ENCODE peak calls at places on chromosomes 2 and 18, in four cellular contexts. D is K562, S is A549, W is GM12878. Z is an unnamed sample.

GRCh38 chr18:24514439-24514838 is 54.0 kb downstream of the HRH4 start:
- DNase-seq in D (peak), S (peak), W (no peak), Z (peak)

GRCh38 chr2:86336350-86337234 is 834 bp downstream of the REEP1 start:
- DNase-seq in S (no peak), W (no peak), D (no peak), Z (no peak)

GRCh38 chr2:132438650-132439030 is 22.0 kb downstream of the GPR39 start:
- DNase-seq in S (peak), W (no peak), D (no peak), Z (no peak)

GRCh38 chr2:85033388-85033787 is 62.4 kb downstream of the KCMF1 start:
- DNase-seq in D (no peak), S (no peak), W (no peak), Z (no peak)

GRCh38 chr2:183172220-183172887 is 48.1 kb downstream of the NUP35 start:
- DNase-seq in S (peak), D (no peak), W (no peak), Z (no peak)

GRCh38 chr2:101558740-101559508 is 84.0 kb upstream of the RFX8 start:
- DNase-seq in S (no peak), W (no peak), D (no peak), Z (no peak)

GRCh38 chr2:73243884-73244570 is 9.9 kb downstream of the CCT7 start:
- DNase-seq in S (no peak), W (no peak), D (no peak), Z (peak)

GRCh38 chr2:159661286-159661685 is 44.9 kb upstream of the BAZ2B start:
- DNase-seq in D (no peak), S (no peak), W (no peak), Z (no peak)

GRCh38 chr2:83686863-83687262 is 772.2 kb downstream of the SUCLG1 start:
- DNase-seq in W (no peak), D (no peak), S (no peak), Z (no peak)

GRCh38 chr2:234996467-234997270 is 44.9 kb downstream of the SH3BP4 start:
- DNase-seq in D (no peak), S (peak), W (no peak), Z (no peak)

GRCh38 chr18:23935804-23936203 is 78.8 kb upstream of the TTC39C start:
- DNase-seq in D (no peak), W (no peak), S (no peak), Z (no peak)

GRCh38 chr2:201057715-201058248 is 13.7 kb downstream of the HYCC2 start:
- DNase-seq in D (no peak), W (no peak), S (no peak), Z (no peak)

GRCh38 chr2:240252191-240252871 is 111.9 kb upstream of the OTOS start:
- DNase-seq in D (no peak), W (no peak), S (no peak), Z (peak)

GRCh38 chr2:240249423-240250149 is 109.1 kb upstream of the OTOS start:
- DNase-seq in D (peak), W (no peak), S (no peak), Z (peak)

GRCh38 chr2:240251848-240252190 is 111.4 kb upstream of the OTOS start:
- DNase-seq in W (no peak), D (no peak), S (no peak), Z (no peak)

GRCh38 chr2:240250150-240250984 is 109.9 kb upstream of the OTOS start:
- DNase-seq in W (no peak), D (peak), S (no peak), Z (no peak)

DNA sequence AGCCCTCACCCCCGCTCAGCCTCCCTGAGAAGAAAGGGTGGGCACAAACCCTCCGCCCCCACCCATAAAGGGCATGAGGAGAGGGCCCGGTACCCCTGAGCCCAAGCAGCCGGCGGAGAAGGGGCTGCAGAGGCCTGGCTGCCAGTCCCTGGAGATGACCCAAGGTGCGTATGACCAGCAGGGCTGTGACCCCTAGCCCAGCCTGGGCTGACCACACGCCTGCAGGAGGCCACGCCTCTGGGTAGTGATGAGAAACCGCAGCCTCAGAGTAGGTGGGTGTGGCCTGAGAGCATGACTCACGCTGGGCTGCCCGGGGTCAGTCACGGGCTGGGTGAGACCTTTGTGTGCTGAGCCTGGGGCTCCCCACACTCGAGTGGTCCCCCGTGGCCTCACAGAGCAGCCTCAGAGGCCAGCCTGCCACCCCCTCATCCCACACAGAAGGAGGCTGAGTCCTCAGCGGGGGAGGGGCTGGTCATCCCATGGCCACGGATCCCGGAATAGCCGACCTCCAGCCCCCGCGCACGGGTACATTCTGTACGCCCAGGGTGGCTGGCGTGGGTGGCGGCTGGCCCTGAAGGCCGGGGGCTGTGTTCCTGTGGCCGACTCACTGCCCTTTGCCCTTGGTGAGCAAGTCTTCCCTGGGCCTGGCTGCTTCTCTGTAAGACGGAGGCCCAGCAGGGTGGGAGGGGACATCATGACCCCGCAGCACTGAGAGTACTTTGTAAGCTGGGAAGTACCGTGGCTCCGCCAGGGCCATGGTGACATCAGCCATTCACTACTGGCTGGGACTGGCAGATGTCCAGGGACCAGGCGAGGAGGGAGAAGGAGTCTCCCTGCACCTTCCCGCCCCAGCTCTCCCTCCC is 110.8 kb upstream of the OTOS start:
- DNase-seq in D (peak), S (peak), W (no peak), Z (peak)
- TF ChIP-seq EP300 in D (peak), S (no peak), W (no peak), Z (no peak)

DNA sequence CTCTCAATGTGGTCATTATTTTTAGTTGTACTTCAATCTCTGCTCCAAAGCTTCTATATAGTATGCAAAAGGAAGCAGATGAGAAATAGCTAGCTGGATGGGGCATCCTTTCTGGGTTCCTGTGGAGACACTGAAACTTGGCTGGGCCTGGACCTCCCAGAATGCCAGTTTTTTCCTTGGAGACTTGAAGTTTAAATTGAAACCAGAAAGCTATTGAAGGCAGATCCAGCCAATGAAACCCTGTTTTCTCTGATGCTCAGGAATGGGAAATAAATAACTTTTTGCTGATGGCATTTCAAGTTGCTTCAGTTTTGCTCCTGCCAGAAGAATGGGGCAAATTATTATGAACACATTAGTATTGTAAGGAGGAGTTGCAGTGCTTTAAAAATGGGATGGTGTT is 2.9 kb downstream of the SETBP1 start:
- DNase-seq in W (no peak), D (no peak), S (no peak), Z (no peak)
- TF ChIP-seq RCOR1 in W (no peak), D (no peak), S (no peak), Z (no peak)

DNA sequence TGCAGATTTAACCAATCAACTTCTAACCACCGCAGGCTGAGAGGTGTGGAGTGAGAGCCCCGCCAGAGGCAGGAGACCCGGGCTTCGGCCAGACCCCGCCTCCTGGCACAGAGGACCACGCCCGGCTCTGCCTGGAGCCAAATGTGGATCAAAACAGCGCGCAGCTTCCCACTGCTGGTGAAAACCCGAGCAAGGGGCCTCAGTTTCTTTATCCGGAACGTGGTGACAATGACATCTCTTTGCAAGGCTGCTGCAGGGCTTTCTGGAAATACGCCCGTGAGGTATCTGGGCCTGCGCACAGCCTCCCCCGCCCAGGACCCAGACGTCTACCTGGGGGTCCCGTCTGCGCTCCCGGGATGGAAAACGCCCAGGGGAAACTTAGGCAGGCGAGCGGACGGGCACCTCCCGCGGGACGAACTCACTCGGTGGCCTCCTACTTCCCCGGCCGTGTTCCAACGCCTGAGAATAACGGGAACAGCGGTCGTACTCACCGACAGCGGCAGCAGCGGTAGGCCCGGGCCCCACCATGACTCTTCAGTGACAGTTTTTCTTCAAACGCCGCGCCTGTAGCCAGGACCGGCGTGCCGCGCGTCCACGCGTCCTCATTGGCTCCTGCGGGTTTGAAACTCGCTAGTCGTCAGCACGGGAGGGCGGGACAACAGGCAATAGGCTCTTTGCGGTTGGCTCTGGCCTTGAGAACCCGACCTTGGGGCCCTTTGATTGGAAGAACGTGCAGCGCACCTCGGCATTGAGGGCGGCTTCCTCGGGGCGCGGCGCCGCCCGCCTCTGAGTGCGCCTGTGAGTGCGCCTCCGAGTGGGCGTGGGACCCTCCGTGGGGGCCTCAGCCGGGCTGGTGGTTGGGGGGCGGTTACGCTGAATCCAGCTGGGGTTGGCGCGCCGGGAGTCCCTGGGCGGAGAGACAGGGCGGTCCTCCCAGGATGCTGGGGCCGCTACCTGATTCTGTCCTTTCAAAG is at the start of gene CKAP2L:
- DNase-seq in S (peak), W (peak), D (peak), Z (peak)
- TF ChIP-seq EP300 in S (no peak), W (peak), D (no peak), Z (no peak)

GRCh38 chr2:17584689-17585088 is 44.2 kb downstream of the VSNL1 start:
- DNase-seq in S (no peak), W (no peak), D (no peak), Z (no peak)
- TF ChIP-seq RCOR1 in S (no peak), W (no peak), D (no peak), Z (no peak)